ENCODE peak calls at places on chromosomes 11 and 22, in eight cellular contexts. E is adipocyte; H is Peyer's patch; A is right lobe of liver; Y is H7; P is T47D; O is stimulated activated naive B cell treated with anti-CD40 and anti-IgM and Interleukin-4, amounts not matched to agents 10 μg/mL and 1 μg/mL and 100 μg/mL, for 72 hours; G is left cardiac atrium. V is an unnamed sample.

GRCh38 chr11:34406413-34406812 is 32.3 kb upstream of the CAT start:
- DNase-seq in G (no peak), E (no peak), H (no peak), A (no peak), Y (no peak), P (no peak), O (no peak), V (no peak)

GRCh38 chr11:1138053-1138452 is 19.7 kb upstream of the MUC5AC start:
- DNase-seq in E (peak), A (no peak), Y (no peak), O (no peak), H (no peak), G (no peak), P (no peak), V (no peak)

GRCh38 chr11:66113132-66113856 is 43.2 kb downstream of the PACS1 start:
- DNase-seq in G (no peak), H (no peak), E (peak), Y (no peak), P (peak), A (no peak), O (no peak), V (peak)

GRCh38 chr11:69114811-69115523 is 40.8 kb upstream of the SMIM38 start:
- DNase-seq in E (no peak), O (no peak), H (no peak), P (peak), G (no peak), Y (peak), A (peak), V (no peak)

GRCh38 chr11:2844996-2845395 is 40.6 kb downstream of the CDKN1C start:
- DNase-seq in H (no peak), G (no peak), E (no peak), P (no peak), O (no peak), A (no peak), Y (no peak), V (no peak)

GRCh38 chr22:48250937-48251530 is 1488.6 kb downstream of the TBC1D22A start:
- DNase-seq in H (no peak), Y (no peak), A (no peak), G (no peak), O (no peak), P (no peak), E (no peak), V (no peak)

GRCh38 chr11:131671764-131672163 is 301.3 kb downstream of the NTM start:
- DNase-seq in H (no peak), G (no peak), A (no peak), P (no peak), E (no peak), O (no peak), Y (peak), V (no peak)

GRCh38 chr11:76770642-76771445 is 12.3 kb upstream of the TSKU start:
- DNase-seq in G (peak), O (no peak), E (peak), P (peak), Y (peak), H (no peak), A (peak), V (peak)

GRCh38 chr11:19561011-19561410 is 151.6 kb upstream of the NAV2 start:
- DNase-seq in O (no peak), G (no peak), A (no peak), Y (no peak), H (no peak), E (no peak), P (no peak), V (peak)

GRCh38 chr11:130206141-130206540 is 46.6 kb downstream of the ST14 start:
- DNase-seq in O (no peak), P (no peak), E (no peak), Y (peak), H (no peak), A (no peak), G (no peak), V (no peak)

GRCh38 chr11:115330693-115331482 is 173.3 kb downstream of the CADM1 start:
- DNase-seq in G (no peak), A (no peak), Y (peak), E (no peak), P (no peak), O (no peak), H (no peak), V (no peak)

GRCh38 chr11:61254403-61255025 is 13.5 kb downstream of the PGA5 start:
- DNase-seq in H (peak), G (peak), Y (peak), E (peak), A (peak), P (peak), O (peak), V (peak)

GRCh38 chr11:116373107-116373506 is 399.7 kb downstream of the BUD13 start:
- DNase-seq in P (no peak), A (no peak), H (no peak), O (no peak), Y (no peak), G (no peak), E (no peak), V (no peak)

GRCh38 chr11:102757823-102758549 is 22.4 kb downstream of the MMP10 start:
- DNase-seq in G (no peak), A (no peak), O (no peak), P (no peak), Y (no peak), H (no peak), E (peak), V (peak)

GRCh38 chr11:87002918-87003317 is 34.8 kb upstream of the TMEM135 start:
- DNase-seq in A (no peak), P (no peak), O (no peak), E (no peak), Y (no peak), G (no peak), H (no peak), V (no peak)

GRCh38 chr11:1842149-1843097 is 3.6 kb downstream of the TNNI2 start:
- DNase-seq in Y (no peak), G (peak), O (no peak), E (no peak), H (no peak), A (peak), P (no peak), V (no peak)

GRCh38 chr11:121575250-121575962 is 122.6 kb upstream of the SORL1-AS1 start:
- DNase-seq in E (no peak), O (peak), Y (no peak), A (peak), H (peak), G (peak), P (no peak), V (peak)

GRCh38 chr11:35945137-35945518 is 1.3 kb downstream of the LDLRAD3 start:
- DNase-seq in H (no peak), G (no peak), E (no peak), Y (no peak), P (no peak), A (no peak), O (no peak), V (no peak)

GRCh38 chr22:25062378-25063095 is 110.0 kb downstream of the KIAA1671 start:
- DNase-seq in H (peak), E (no peak), G (peak), P (no peak), Y (peak), O (no peak), A (no peak), V (no peak)

GRCh38 chr11:40998888-40999287 is 460.6 kb downstream of the LRRC4C start:
- DNase-seq in G (no peak), A (no peak), O (no peak), Y (no peak), P (no peak), E (no peak), H (no peak), V (no peak)

GRCh38 chr11:70739811-70740474 is 341.6 kb downstream of the CTTN start:
- DNase-seq in Y (no peak), G (no peak), O (no peak), H (no peak), E (peak), P (peak), A (no peak), V (no peak)

GRCh38 chr22:36237462-36238347 is 1.6 kb downstream of the APOL2 start:
- DNase-seq in A (no peak), P (no peak), O (no peak), G (no peak), Y (no peak), E (peak), H (no peak), V (peak)

GRCh38 chr11:19819148-19819547 is 106.5 kb downstream of the NAV2 start:
- DNase-seq in A (no peak), G (no peak), O (no peak), E (no peak), H (no peak), P (no peak), Y (no peak), V (no peak)

GRCh38 chr11:15968461-15969130 is 387.8 kb downstream of the SOX6 start:
- DNase-seq in O (no peak), P (no peak), Y (no peak), G (no peak), H (no peak), A (no peak), E (peak), V (peak)

GRCh38 chr11:109970516-109971183 is 122.5 kb upstream of the ZC3H12C start:
- DNase-seq in E (no peak), P (no peak), G (no peak), Y (no peak), A (no peak), O (peak), H (no peak), V (no peak)

GRCh38 chr22:33785283-33785991 is 134.8 kb downstream of the LARGE1 start:
- DNase-seq in E (peak), O (no peak), G (no peak), H (no peak), P (no peak), Y (no peak), A (no peak), V (peak)

GRCh38 chr11:110251837-110252236 is 44.6 kb downstream of the RDX start:
- DNase-seq in Y (no peak), E (peak), G (no peak), H (no peak), A (no peak), O (no peak), P (peak), V (peak)

GRCh38 chr11:119029340-119030028 is 1.2 kb downstream of the SLC37A4 start:
- DNase-seq in O (no peak), E (no peak), Y (peak), H (no peak), P (no peak), A (peak), G (no peak), V (no peak)

GRCh38 chr11:13318498-13319295 is 41.1 kb downstream of the BMAL1 start:
- DNase-seq in Y (no peak), E (no peak), G (no peak), H (no peak), A (no peak), O (no peak), P (no peak), V (no peak)

GRCh38 chr11:97548280-97548679 is 1158.5 kb downstream of the JRKL start:
- DNase-seq in P (no peak), Y (peak), H (no peak), O (no peak), E (no peak), A (no peak), G (no peak), V (no peak)